ENCODE peak calls at places on chromosomes 2 and 18, in five cellular contexts. L is CD4-positive, alpha-beta T cell; Z is fibroblast of mammary gland; Y is GM23338; G is GM10248. V is an unnamed sample.

GRCh38 chr2:164569334-164569733 is 51.9 kb downstream of the GRB14 start:
- DNase-seq in L (no peak), Z (no peak), Y (no peak), G (no peak), V (no peak)

GRCh38 chr18:47846431-47846830 is 84.0 kb downstream of the SMAD2 start:
- DNase-seq in L (no peak), Z (no peak), Y (no peak), G (no peak), V (no peak)

GRCh38 chr2:128623776-128624424 is 305.2 kb upstream of the HS6ST1 start:
- DNase-seq in L (no peak), Z (peak), Y (no peak), G (peak), V (peak)

GRCh38 chr2:9264301-9264700 is 57.7 kb downstream of the ASAP2 start:
- DNase-seq in L (no peak), Z (peak), Y (no peak), G (no peak), V (peak)

GRCh38 chr2:3280197-3280596 is 97.4 kb downstream of the EIPR1 start:
- DNase-seq in L (no peak), Z (no peak), Y (no peak), G (no peak), V (no peak)

GRCh38 chr2:128545829-128546228 is 227.2 kb upstream of the HS6ST1 start:
- DNase-seq in L (no peak), Z (no peak), Y (no peak), G (no peak), V (no peak)

GRCh38 chr2:239462671-239463506 is 62.1 kb upstream of the HDAC4 start:
- DNase-seq in L (no peak), Z (no peak), Y (no peak), G (no peak), V (no peak)

GRCh38 chr2:205680903-205681302 is 1.4 kb upstream of the NRP2 start:
- DNase-seq in L (no peak), Z (no peak), Y (no peak), G (no peak), V (no peak)

GRCh38 chr2:39252888-39253518 is 9.2 kb upstream of the CDKL4 start:
- DNase-seq in L (no peak), Z (no peak), Y (no peak), G (no peak), V (no peak)

GRCh38 chr18:41126541-41127235 is 828.3 kb upstream of the PIK3C3 start:
- DNase-seq in L (no peak), Z (peak), Y (no peak), G (no peak), V (peak)

GRCh38 chr2:234669001-234669400 is 172.1 kb upstream of the ARL4C start:
- DNase-seq in L (no peak), Z (no peak), Y (no peak), G (no peak), V (no peak)

GRCh38 chr18:76428396-76429261 is 66.4 kb downstream of the ZNF516 start:
- DNase-seq in L (no peak), Z (peak), Y (no peak), G (no peak), V (no peak)

GRCh38 chr2:150410809-150411208 is 76.7 kb downstream of the RND3 start:
- DNase-seq in L (no peak), Z (peak), Y (peak), G (no peak), V (no peak)

GRCh38 chr18:111292-112014 is 46.9 kb upstream of the USP14 start:
- DNase-seq in L (peak), Z (no peak), Y (peak), G (peak), V (peak)

GRCh38 chr2:98926601-98927000 is 9.4 kb downstream of the CRACDL start:
- DNase-seq in L (no peak), Z (peak), Y (no peak), G (no peak), V (peak)

GRCh38 chr2:191582355-191582754 is 95.6 kb upstream of the NABP1 start:
- DNase-seq in L (no peak), Z (peak), Y (no peak), G (no peak), V (peak)

GRCh38 chr2:43097650-43098049 is 128.8 kb downstream of the ZFP36L2 start:
- DNase-seq in L (no peak), Z (no peak), Y (no peak), G (no peak), V (no peak)

GRCh38 chr18:56508637-56509036 is 129.8 kb downstream of the TXNL1 start:
- DNase-seq in L (no peak), Z (no peak), Y (no peak), G (no peak), V (no peak)

GRCh38 chr18:73707035-73707434 is 440.6 kb downstream of the FBXO15 start:
- DNase-seq in L (no peak), Z (peak), Y (no peak), G (no peak), V (peak)

GRCh38 chr2:227407601-227408089 is 19.9 kb upstream of the SCYGR1 start:
- DNase-seq in L (no peak), Z (no peak), Y (no peak), G (no peak), V (no peak)

GRCh38 chr2:211745295-211746097 is 793.1 kb downstream of the ERBB4 start:
- DNase-seq in L (no peak), Z (peak), Y (peak), G (peak), V (peak)

GRCh38 chr2:5725794-5726463 is 33.7 kb downstream of the SOX11 start:
- DNase-seq in L (no peak), Z (no peak), Y (peak), G (no peak), V (no peak)

GRCh38 chr2:232960862-232961261 is 52.2 kb downstream of the NGEF start:
- DNase-seq in L (no peak), Z (no peak), Y (no peak), G (no peak), V (peak)

GRCh38 chr2:240558229-240558885 is 569 bp upstream of the ANKMY1 start:
- DNase-seq in L (no peak), Z (no peak), Y (peak), G (no peak), V (no peak)

GRCh38 chr2:86695053-86695691 is 24.9 kb upstream of the RMND5A start:
- DNase-seq in L (no peak), Z (peak), Y (no peak), G (no peak), V (peak)

GRCh38 chr2:132521321-132521720 is 104.7 kb downstream of the GPR39 start:
- DNase-seq in L (no peak), Z (peak), Y (peak), G (no peak), V (no peak)

DNA sequence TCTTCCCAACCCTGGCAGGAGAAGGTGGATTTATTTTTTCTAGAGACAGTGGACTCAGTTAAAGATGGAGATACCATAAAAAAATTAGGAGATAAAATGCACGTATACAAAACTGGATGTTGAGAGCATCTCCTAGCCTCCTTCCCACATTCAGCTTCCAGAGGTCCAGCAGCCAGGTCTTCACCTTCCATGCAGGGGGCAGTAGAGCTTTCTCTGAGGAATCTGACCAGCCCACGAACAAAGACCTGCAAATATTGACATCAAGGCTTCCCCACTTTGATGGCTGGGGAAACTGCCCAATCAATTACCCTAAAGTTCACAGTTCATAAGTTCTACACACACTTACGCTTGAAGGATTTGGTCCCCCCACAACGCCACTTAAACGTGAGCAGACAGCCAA is 24.5 kb downstream of the AQP4 start:
- DNase-seq in L (no peak), Z (no peak), Y (peak), G (no peak), V (no peak)
- TF ChIP-seq CTCF in L (no peak), Z (no peak), Y (peak), G (no peak), V (no peak)

GRCh38 chr18:69617408-69617807 is 216.7 kb downstream of the DOK6 start:
- DNase-seq in L (no peak), Z (no peak), Y (no peak), G (no peak), V (no peak)

GRCh38 chr18:69617888-69618287 is 217.2 kb downstream of the DOK6 start:
- DNase-seq in L (no peak), Z (peak), Y (no peak), G (no peak), V (no peak)

GRCh38 chr18:69612242-69612641 is 211.6 kb downstream of the DOK6 start:
- DNase-seq in L (no peak), Z (no peak), Y (no peak), G (no peak), V (no peak)

DNA sequence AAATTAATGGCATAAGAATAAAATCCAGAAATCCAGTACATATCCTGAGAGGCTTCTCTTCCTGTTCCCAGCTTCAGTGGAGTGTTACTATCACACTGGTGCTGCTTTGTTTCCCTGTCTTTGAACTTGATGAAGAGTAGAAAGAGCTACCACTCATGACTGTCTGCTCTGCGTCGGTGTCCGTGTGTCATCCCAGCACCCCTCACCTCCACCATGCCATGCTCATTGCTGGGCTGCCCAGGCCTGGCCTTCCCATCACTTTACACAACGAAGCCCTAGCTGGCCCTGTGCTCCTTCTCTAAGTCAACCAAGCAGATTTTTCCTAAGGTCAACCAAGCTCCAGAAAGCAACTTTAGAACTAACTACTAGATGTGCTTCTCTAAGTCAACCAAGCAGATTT is 215.4 kb downstream of the DOK6 start:
- DNase-seq in L (no peak), Z (no peak), Y (no peak), G (no peak), V (no peak)
- TF ChIP-seq CTCF in L (no peak), Z (no peak), Y (no peak), G (no peak), V (no peak)

GRCh38 chr2:120904825-120905224 is 169.2 kb downstream of the GLI2 start:
- DNase-seq in L (no peak), Z (no peak), Y (no peak), G (no peak), V (no peak)
- TF ChIP-seq CTCF in L (no peak), Z (no peak), Y (no peak), G (no peak), V (no peak)

GRCh38 chr2:203225423-203226039 is 13.3 kb upstream of the CYP20A1 start:
- DNase-seq in L (no peak), Z (peak), Y (peak), G (no peak), V (peak)
- TF ChIP-seq CTCF in L (peak), Z (peak), Y (peak), G (peak), V (peak)

GRCh38 chr2:75424936-75425619 is 135.7 kb downstream of the EVA1A start:
- DNase-seq in L (no peak), Z (peak), Y (peak), G (no peak), V (peak)
- TF ChIP-seq CTCF in L (no peak), Z (peak), Y (peak), G (no peak), V (no peak)

GRCh38 chr2:218260742-218261423 is at the start of gene GPBAR1:
- DNase-seq in L (no peak), Z (no peak), Y (peak), G (no peak), V (no peak)
- TF ChIP-seq CTCF in L (no peak), Z (no peak), Y (no peak), G (no peak), V (peak)

GRCh38 chr2:71157124-71157802 is 26.8 kb downstream of the MPHOSPH10 start:
- DNase-seq in L (peak), Z (peak), Y (peak), G (peak), V (peak)
- TF ChIP-seq CTCF in L (peak), Z (peak), Y (peak), G (peak), V (peak)

GRCh38 chr2:202034249-202035088 is 814 bp downstream of the FZD7 start:
- DNase-seq in L (peak), Z (peak), Y (no peak), G (peak), V (peak)

GRCh38 chr2:202031261-202031986 is 2.2 kb upstream of the FZD7 start:
- DNase-seq in L (no peak), Z (no peak), Y (no peak), G (no peak), V (no peak)

GRCh38 chr2:202035089-202035940 is 1.7 kb downstream of the FZD7 start:
- DNase-seq in L (no peak), Z (peak), Y (peak), G (no peak), V (no peak)

GRCh38 chr2:202032841-202033316 is 776 bp upstream of the FZD7 start:
- DNase-seq in L (peak), Z (peak), Y (peak), G (peak), V (peak)

DNA sequence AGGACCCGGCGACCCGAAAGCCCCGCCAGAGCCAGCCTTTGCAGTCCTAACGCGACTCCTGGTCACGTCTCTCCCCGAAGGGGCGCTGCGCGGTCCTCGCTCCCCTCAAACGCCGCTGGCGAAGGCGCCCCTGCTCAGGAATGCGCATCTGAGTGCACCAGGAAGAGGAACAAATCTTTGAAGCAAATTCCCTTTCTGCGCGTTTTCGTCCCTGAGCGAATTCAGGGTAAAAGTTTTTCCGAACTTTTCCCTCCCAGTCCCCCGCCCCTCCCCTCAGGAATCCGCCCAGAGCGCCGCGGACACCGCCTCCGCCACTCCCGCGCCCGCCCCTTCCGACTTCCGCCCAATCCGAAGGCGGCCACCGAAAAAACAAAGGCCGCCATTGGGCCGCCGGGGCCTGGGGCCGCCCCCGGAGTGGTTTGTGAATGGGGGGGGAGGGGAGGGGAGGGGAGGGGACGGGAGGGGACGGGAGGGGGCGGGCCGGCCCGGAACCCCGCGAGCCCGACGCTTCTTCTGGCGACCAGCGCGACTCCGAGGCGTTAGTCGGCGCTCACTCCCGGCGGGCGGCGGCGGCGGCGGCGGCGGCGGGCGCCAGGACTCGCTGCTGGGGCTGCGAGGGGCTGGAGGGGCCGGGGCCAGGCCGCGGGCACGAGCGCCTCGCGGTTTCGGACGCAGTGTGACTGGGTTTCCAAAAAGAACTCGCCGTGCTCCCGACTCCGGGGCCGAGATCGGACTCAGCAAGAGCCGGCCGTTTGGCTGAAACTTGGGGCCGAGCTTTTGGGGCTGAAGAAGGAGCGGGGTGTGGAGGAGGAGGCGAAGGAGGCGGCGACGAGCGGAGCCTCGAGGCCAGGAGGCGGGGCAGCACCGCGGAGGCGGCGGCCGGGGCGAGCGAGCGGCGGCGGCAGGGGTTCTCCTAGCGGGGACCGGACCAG is at the start of gene FZD7:
- DNase-seq in L (peak), Z (peak), Y (peak), G (peak), V (peak)
- TF ChIP-seq CTCF in L (no peak), Z (peak), Y (no peak), G (peak), V (peak)

GRCh38 chr2:182870227-182870626 is 3.8 kb upstream of the FRZB start:
- DNase-seq in L (no peak), Z (peak), Y (peak), G (peak), V (no peak)
- TF ChIP-seq CTCF in L (no peak), Z (peak), Y (peak), G (no peak), V (peak)